ENCODE peak calls at places on chromosomes 16 and 17, in nine cellular contexts. V, R, F, T, K, X, B, Z and W are unnamed samples.

GRCh38 chr17:37158290-37158689 is 209.5 kb downstream of the AATF start:
- DNase-seq in R (no peak), Z (no peak), T (no peak), B (no peak), V (no peak), X (no peak), F (no peak), K (no peak), W (no peak)

GRCh38 chr16:54812229-54812628 is 118.4 kb upstream of the IRX5 start:
- DNase-seq in B (no peak), T (no peak), K (no peak), X (no peak), Z (peak; percentile 8), R (no peak), V (peak; percentile 20), F (no peak), W (no peak)

GRCh38 chr17:38558751-38559024 is 47.1 kb downstream of the SRCIN1 start:
- DNase-seq in F (no peak), X (no peak), V (no peak), T (no peak), R (no peak), K (no peak), Z (no peak), B (no peak), W (no peak)

GRCh38 chr16:56776562-56776961 is 46.6 kb downstream of the NUP93 start:
- DNase-seq in X (no peak), R (no peak), Z (no peak), B (no peak), V (peak; percentile 39), K (no peak), F (no peak), T (no peak), W (no peak)

GRCh38 chr17:8371786-8372185 is 4.7 kb downstream of the KRABD2 start:
- DNase-seq in B (no peak), R (no peak), X (no peak), F (no peak), T (no peak), K (no peak), V (no peak), Z (peak; percentile 38), W (no peak)

GRCh38 chr17:17324616-17325015 is 21.4 kb downstream of the NT5M start:
- DNase-seq in X (no peak), Z (no peak), R (no peak), F (no peak), K (no peak), V (no peak), B (no peak), T (no peak), W (no peak)

GRCh38 chr17:80851277-80851925 is 140.2 kb upstream of the CHMP6 start:
- DNase-seq in R (no peak), B (no peak), Z (no peak), V (no peak), F (no peak), T (no peak), K (no peak), X (no peak), W (no peak)

GRCh38 chr16:27963471-27963965 is 100.0 kb downstream of the GSG1L start:
- DNase-seq in F (no peak), X (no peak), R (no peak), Z (no peak), B (no peak), K (no peak), T (no peak), V (no peak), W (no peak)

GRCh38 chr17:73639926-73640325 is 4.3 kb downstream of the SDK2 start:
- DNase-seq in B (no peak), F (no peak), X (no peak), V (no peak), T (no peak), R (no peak), Z (no peak), K (no peak), W (no peak)

GRCh38 chr16:75491876-75492275 is 3.4 kb downstream of the CHST6 start:
- DNase-seq in X (peak; percentile 65), Z (peak; percentile 78), K (no peak), F (no peak), B (no peak), R (peak; percentile 28), T (no peak), V (no peak), W (no peak)

GRCh38 chr17:81483085-81483861 is 29.3 kb downstream of the ACTG1 start:
- DNase-seq in Z (no peak), B (no peak), K (no peak), X (no peak), R (peak; percentile 34), T (no peak), V (no peak), F (no peak), W (no peak)

GRCh38 chr17:79602621-79603020 is 8.2 kb downstream of the RBFOX3 start:
- DNase-seq in K (no peak), B (no peak), X (no peak), T (no peak), R (no peak), F (no peak), Z (no peak), V (no peak), W (no peak)

GRCh38 chr16:81265658-81266451 is 27.4 kb downstream of the BCO1 start:
- DNase-seq in V (no peak), T (no peak), F (no peak), R (no peak), B (no peak), X (no peak), Z (no peak), K (no peak), W (peak; percentile 54)

GRCh38 chr17:15999141-15999973 is at the start of the genes TTC19 and ZSWIM7:
- DNase-seq in R (peak; percentile 97), T (peak; percentile 82), B (peak; percentile 93), F (peak; percentile 87), V (peak; percentile 97), Z (peak; percentile 99), K (peak; percentile 81), X (peak; percentile 84), W (peak; percentile 87)

GRCh38 chr16:25014500-25015147 is 545 bp downstream of the ARHGAP17 start:
- DNase-seq in T (no peak), K (no peak), Z (peak; percentile 68), V (peak; percentile 35), R (peak; percentile 57), X (peak; percentile 32), B (peak; percentile 14), F (no peak), W (no peak)